ENCODE peak calls at places on chromosomes 3 and 15, in four cellular contexts. One of them, this sample, is unnamed.

GRCh38 chr3:185767324-185767688 is 57.5 kb downstream of the IGF2BP2 start:
- DNase-seq in breast epithelium: no peak
- DNase-seq in GM12865: no peak
- DNase-seq in cardiac fibroblast: no peak
- DNase-seq in this sample: no peak

GRCh38 chr3:55488398-55489055 is 1.4 kb upstream of the WNT5A start:
- DNase-seq in GM12865: peak
- DNase-seq in breast epithelium: peak
- DNase-seq in cardiac fibroblast: peak
- DNase-seq in this sample: peak

GRCh38 chr15:24878153-24878552 is 76.6 kb upstream of the SNRPN start:
- DNase-seq in cardiac fibroblast: peak
- DNase-seq in breast epithelium: no peak
- DNase-seq in GM12865: no peak
- DNase-seq in this sample: peak

GRCh38 chr3:100590114-100590839 is 19.1 kb upstream of the ADGRG7 start:
- DNase-seq in GM12865: peak
- DNase-seq in breast epithelium: peak
- DNase-seq in cardiac fibroblast: peak
- DNase-seq in this sample: peak

GRCh38 chr3:6447166-6447801 is 413.6 kb upstream of the GRM7 start:
- DNase-seq in cardiac fibroblast: no peak
- DNase-seq in GM12865: peak
- DNase-seq in breast epithelium: no peak
- DNase-seq in this sample: no peak

GRCh38 chr3:152858170-152858800 is 23.4 kb downstream of the P2RY1 start:
- DNase-seq in GM12865: no peak
- DNase-seq in cardiac fibroblast: no peak
- DNase-seq in breast epithelium: no peak
- DNase-seq in this sample: no peak

GRCh38 chr3:184785106-184785505 is 26.9 kb upstream of the VPS8 start:
- DNase-seq in cardiac fibroblast: no peak
- DNase-seq in breast epithelium: no peak
- DNase-seq in GM12865: no peak
- DNase-seq in this sample: no peak

GRCh38 chr3:37040231-37040630 is 46.9 kb downstream of the MLH1 start:
- DNase-seq in cardiac fibroblast: peak
- DNase-seq in GM12865: no peak
- DNase-seq in breast epithelium: no peak
- DNase-seq in this sample: no peak

GRCh38 chr3:193771736-193772135 is 178.7 kb downstream of the OPA1 start:
- DNase-seq in breast epithelium: no peak
- DNase-seq in GM12865: no peak
- DNase-seq in cardiac fibroblast: no peak
- DNase-seq in this sample: no peak

GRCh38 chr3:157588386-157589060 is 85.3 kb upstream of the VEPH1 start:
- DNase-seq in breast epithelium: no peak
- DNase-seq in cardiac fibroblast: no peak
- DNase-seq in GM12865: no peak
- DNase-seq in this sample: no peak

GRCh38 chr3:150275946-150276345 is 132.2 kb upstream of the TSC22D2 start:
- DNase-seq in GM12865: no peak
- DNase-seq in breast epithelium: no peak
- DNase-seq in cardiac fibroblast: peak
- DNase-seq in this sample: peak

GRCh38 chr3:172034786-172035685 is 4.3 kb upstream of the FNDC3B start:
- DNase-seq in breast epithelium: no peak
- DNase-seq in GM12865: peak
- DNase-seq in cardiac fibroblast: peak
- DNase-seq in this sample: peak

GRCh38 chr15:78507831-78508160 is 419 bp downstream of the HYKK start:
- DNase-seq in GM12865: no peak
- DNase-seq in cardiac fibroblast: no peak
- DNase-seq in breast epithelium: no peak
- DNase-seq in this sample: no peak

GRCh38 chr15:73593278-73594074 is 39.7 kb downstream of the NPTN start:
- DNase-seq in GM12865: no peak
- DNase-seq in cardiac fibroblast: peak
- DNase-seq in breast epithelium: no peak
- DNase-seq in this sample: no peak

GRCh38 chr3:57803647-57804081 is 47.6 kb downstream of the SLMAP start:
- DNase-seq in cardiac fibroblast: peak
- DNase-seq in GM12865: no peak
- DNase-seq in breast epithelium: peak
- DNase-seq in this sample: peak

GRCh38 chr3:128313181-128313725 is 153.4 kb downstream of the DNAJB8 start:
- DNase-seq in cardiac fibroblast: no peak
- DNase-seq in breast epithelium: peak
- DNase-seq in GM12865: no peak
- DNase-seq in this sample: no peak

GRCh38 chr3:52121813-52122212 is 32.4 kb downstream of the POC1A start:
- DNase-seq in GM12865: peak
- DNase-seq in breast epithelium: no peak
- DNase-seq in cardiac fibroblast: no peak
- DNase-seq in this sample: no peak

GRCh38 chr3:139095803-139096466 is 51.2 kb upstream of the PRR23C start:
- DNase-seq in cardiac fibroblast: no peak
- DNase-seq in breast epithelium: no peak
- DNase-seq in GM12865: no peak
- DNase-seq in this sample: no peak

GRCh38 chr15:85793641-85794597 is 806 bp downstream of the KLHL25 start:
- DNase-seq in GM12865: peak
- DNase-seq in breast epithelium: peak
- DNase-seq in cardiac fibroblast: peak
- DNase-seq in this sample: peak

GRCh38 chr3:103127116-103127630 is 692.4 kb downstream of the ZPLD1 start:
- DNase-seq in GM12865: peak
- DNase-seq in cardiac fibroblast: no peak
- DNase-seq in breast epithelium: no peak
- DNase-seq in this sample: no peak

GRCh38 chr15:82714026-82714425 is 4.4 kb upstream of the AP3B2 start:
- DNase-seq in breast epithelium: no peak
- DNase-seq in GM12865: peak
- DNase-seq in cardiac fibroblast: no peak
- DNase-seq in this sample: no peak

GRCh38 chr15:99104788-99105515 is at the start of gene SYNM:
- DNase-seq in cardiac fibroblast: peak
- DNase-seq in breast epithelium: peak
- DNase-seq in GM12865: peak
- DNase-seq in this sample: peak

GRCh38 chr3:13786811-13787210 is 93.1 kb downstream of the WNT7A start:
- DNase-seq in breast epithelium: no peak
- DNase-seq in cardiac fibroblast: no peak
- DNase-seq in GM12865: no peak
- DNase-seq in this sample: no peak

GRCh38 chr3:170520996-170521395 is 64.9 kb downstream of the SLC7A14 start:
- DNase-seq in GM12865: no peak
- DNase-seq in breast epithelium: no peak
- DNase-seq in cardiac fibroblast: no peak
- DNase-seq in this sample: peak

GRCh38 chr3:52306978-52307377 is 9.1 kb upstream of the DNAH1 start:
- DNase-seq in GM12865: no peak
- DNase-seq in cardiac fibroblast: no peak
- DNase-seq in breast epithelium: no peak
- DNase-seq in this sample: no peak

GRCh38 chr3:36501568-36502075 is 121.3 kb downstream of the STAC start:
- DNase-seq in breast epithelium: no peak
- DNase-seq in cardiac fibroblast: no peak
- DNase-seq in GM12865: no peak
- DNase-seq in this sample: no peak

GRCh38 chr3:32412887-32413286 is 21.2 kb downstream of the CMTM7 start:
- DNase-seq in cardiac fibroblast: no peak
- DNase-seq in GM12865: no peak
- DNase-seq in breast epithelium: no peak
- DNase-seq in this sample: no peak

GRCh38 chr3:55481067-55481917 is 5.8 kb downstream of the WNT5A start:
- DNase-seq in cardiac fibroblast: peak
- DNase-seq in GM12865: no peak
- DNase-seq in breast epithelium: no peak
- DNase-seq in this sample: no peak

GRCh38 chr3:103127737-103128136 is 692.9 kb downstream of the ZPLD1 start:
- DNase-seq in breast epithelium: no peak
- DNase-seq in cardiac fibroblast: no peak
- DNase-seq in GM12865: peak
- DNase-seq in this sample: no peak

GRCh38 chr15:40372966-40373365 is 9.6 kb upstream of the KNSTRN start:
- DNase-seq in GM12865: no peak
- DNase-seq in breast epithelium: no peak
- DNase-seq in cardiac fibroblast: peak
- DNase-seq in this sample: peak

GRCh38 chr3:181711325-181712135 is at the start of gene SOX2:
- DNase-seq in breast epithelium: no peak
- DNase-seq in cardiac fibroblast: peak
- DNase-seq in GM12865: peak
- DNase-seq in this sample: peak
- H3K4me3 ChIP-seq in breast epithelium: peak
- H3K4me3 ChIP-seq in cardiac fibroblast: no peak
- H3K4me3 ChIP-seq in GM12865: no peak
- H3K4me3 ChIP-seq in this sample: peak

DNA sequence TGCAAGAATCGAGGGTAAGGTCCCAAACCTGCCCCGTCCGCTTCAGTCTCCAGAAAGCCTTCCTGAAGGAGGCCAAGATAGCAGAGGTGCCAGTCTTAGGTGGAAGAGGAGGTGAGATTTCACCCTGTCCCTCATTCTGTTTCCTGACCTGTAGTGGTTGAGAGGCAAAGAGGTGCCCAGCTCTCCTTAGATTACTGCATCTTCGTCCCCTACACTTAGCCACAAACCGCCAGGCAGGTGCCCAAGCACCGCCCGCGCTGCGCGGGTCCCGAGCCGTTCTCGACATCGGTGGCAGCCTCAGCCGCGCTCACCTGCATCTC is 23.8 kb upstream of the POLG start:
- DNase-seq in breast epithelium: no peak
- DNase-seq in cardiac fibroblast: no peak
- DNase-seq in GM12865: no peak
- DNase-seq in this sample: no peak
- H3K4me3 ChIP-seq in breast epithelium: peak
- H3K4me3 ChIP-seq in cardiac fibroblast: peak
- H3K4me3 ChIP-seq in GM12865: no peak
- H3K4me3 ChIP-seq in this sample: no peak

GRCh38 chr3:112638327-112639020 is 2.5 kb downstream of the CCDC80 start:
- DNase-seq in GM12865: no peak
- DNase-seq in breast epithelium: no peak
- DNase-seq in cardiac fibroblast: no peak
- DNase-seq in this sample: peak
- H3K4me3 ChIP-seq in GM12865: no peak
- H3K4me3 ChIP-seq in breast epithelium: peak
- H3K4me3 ChIP-seq in cardiac fibroblast: peak
- H3K4me3 ChIP-seq in this sample: peak

GRCh38 chr15:101614761-101615160 is 37.4 kb downstream of the TM2D3 start:
- DNase-seq in breast epithelium: no peak
- DNase-seq in GM12865: no peak
- DNase-seq in cardiac fibroblast: no peak
- DNase-seq in this sample: no peak

GRCh38 chr15:101614001-101614585 is 38.1 kb downstream of the TM2D3 start:
- DNase-seq in breast epithelium: no peak
- DNase-seq in cardiac fibroblast: no peak
- DNase-seq in GM12865: no peak
- DNase-seq in this sample: no peak

GRCh38 chr15:101615986-101616848 is 36.0 kb downstream of the TM2D3 start:
- DNase-seq in GM12865: no peak
- DNase-seq in cardiac fibroblast: peak
- DNase-seq in breast epithelium: no peak
- DNase-seq in this sample: peak

GRCh38 chr15:101617390-101617965 is 34.7 kb downstream of the TM2D3 start:
- DNase-seq in GM12865: no peak
- DNase-seq in breast epithelium: no peak
- DNase-seq in cardiac fibroblast: peak
- DNase-seq in this sample: peak

DNA sequence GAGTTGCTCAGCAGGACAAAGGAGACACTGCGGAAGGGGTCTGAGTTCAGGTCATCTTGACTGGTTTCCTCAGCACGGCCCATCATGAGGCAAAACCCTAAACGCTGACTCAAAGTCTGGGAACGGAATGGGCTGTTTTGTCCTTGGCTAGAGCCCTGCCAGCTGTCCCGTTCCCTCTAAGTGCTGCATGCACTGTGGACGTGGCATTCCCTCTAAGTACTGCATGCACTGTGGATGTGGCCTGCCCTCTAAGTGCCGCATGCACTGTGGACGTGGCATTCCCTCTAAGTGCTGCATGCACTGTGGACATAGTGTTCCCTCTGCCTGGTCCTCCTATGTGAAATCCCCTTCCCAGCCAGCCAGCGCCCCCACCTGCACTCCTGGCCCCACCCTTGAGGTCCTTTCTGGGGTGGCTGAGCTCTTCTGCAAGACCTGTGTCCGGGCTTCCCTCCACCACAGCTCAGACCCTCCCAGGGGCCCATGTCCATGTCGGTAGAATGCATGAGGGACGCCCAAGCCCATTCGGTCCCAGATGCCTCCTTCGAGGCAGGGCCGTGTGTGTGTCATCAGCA is 36.7 kb downstream of the TM2D3 start:
- DNase-seq in cardiac fibroblast: peak
- DNase-seq in breast epithelium: no peak
- DNase-seq in GM12865: no peak
- DNase-seq in this sample: peak
- H3K4me3 ChIP-seq in cardiac fibroblast: no peak
- H3K4me3 ChIP-seq in breast epithelium: peak
- H3K4me3 ChIP-seq in GM12865: no peak
- H3K4me3 ChIP-seq in this sample: no peak